ENCODE peak calls at places on chromosome 15, in six cellular contexts. One of them, this sample, is unnamed.

GRCh38 chr15:38818156-38818745 is 253.6 kb upstream of the RASGRP1 start:
- DNase-seq in fibroblast of pulmonary artery: no peak
- DNase-seq in heart right ventricle: no peak
- DNase-seq in transverse colon: no peak
- DNase-seq in kidney: no peak
- DNase-seq in AG10803: no peak
- DNase-seq in this sample: no peak

GRCh38 chr15:89899951-89900567 is 6.3 kb upstream of the AP3S2 start:
- DNase-seq in fibroblast of pulmonary artery: no peak
- DNase-seq in heart right ventricle: no peak
- DNase-seq in transverse colon: no peak
- DNase-seq in kidney: no peak
- DNase-seq in AG10803: no peak
- DNase-seq in this sample: no peak

GRCh38 chr15:68354923-68355322 is 77.0 kb downstream of the ITGA11 start:
- DNase-seq in fibroblast of pulmonary artery: peak
- DNase-seq in heart right ventricle: no peak
- DNase-seq in transverse colon: no peak
- DNase-seq in kidney: no peak
- DNase-seq in AG10803: peak
- DNase-seq in this sample: no peak

GRCh38 chr15:23690450-23690852 is 3.3 kb upstream of the NDN start:
- DNase-seq in fibroblast of pulmonary artery: peak
- DNase-seq in heart right ventricle: peak
- DNase-seq in transverse colon: peak
- DNase-seq in kidney: no peak
- DNase-seq in AG10803: peak
- DNase-seq in this sample: no peak

GRCh38 chr15:34855397-34855796 is 60.0 kb upstream of the ACTC1 start:
- DNase-seq in fibroblast of pulmonary artery: peak
- DNase-seq in heart right ventricle: no peak
- DNase-seq in transverse colon: no peak
- DNase-seq in kidney: no peak
- DNase-seq in AG10803: peak
- DNase-seq in this sample: no peak

GRCh38 chr15:95304116-95304873 is 1026.2 kb upstream of the NR2F2 start:
- DNase-seq in fibroblast of pulmonary artery: peak
- DNase-seq in heart right ventricle: no peak
- DNase-seq in transverse colon: no peak
- DNase-seq in kidney: no peak
- DNase-seq in AG10803: peak
- DNase-seq in this sample: no peak

GRCh38 chr15:62344806-62345539 is 179.9 kb upstream of the C2CD4B start:
- DNase-seq in fibroblast of pulmonary artery: peak
- DNase-seq in heart right ventricle: peak
- DNase-seq in transverse colon: peak
- DNase-seq in kidney: no peak
- DNase-seq in AG10803: peak
- DNase-seq in this sample: peak

GRCh38 chr15:63288778-63289378 is 11.5 kb downstream of the APH1B start:
- DNase-seq in fibroblast of pulmonary artery: peak
- DNase-seq in heart right ventricle: no peak
- DNase-seq in transverse colon: no peak
- DNase-seq in kidney: no peak
- DNase-seq in AG10803: peak
- DNase-seq in this sample: no peak

GRCh38 chr15:91100561-91101355 is 701 bp downstream of the SV2B start:
- DNase-seq in fibroblast of pulmonary artery: peak
- DNase-seq in heart right ventricle: no peak
- DNase-seq in transverse colon: no peak
- DNase-seq in kidney: no peak
- DNase-seq in AG10803: peak
- DNase-seq in this sample: no peak

GRCh38 chr15:31214158-31214863 is 112.3 kb upstream of the KLF13 start:
- DNase-seq in fibroblast of pulmonary artery: no peak
- DNase-seq in heart right ventricle: no peak
- DNase-seq in transverse colon: no peak
- DNase-seq in kidney: no peak
- DNase-seq in AG10803: no peak
- DNase-seq in this sample: no peak

GRCh38 chr15:51884517-51885236 is 55.2 kb downstream of the TMOD3 start:
- DNase-seq in fibroblast of pulmonary artery: peak
- DNase-seq in heart right ventricle: no peak
- DNase-seq in transverse colon: no peak
- DNase-seq in kidney: no peak
- DNase-seq in AG10803: peak
- DNase-seq in this sample: no peak

GRCh38 chr15:31197497-31198414 is 96.2 kb upstream of the TRPM1 start:
- DNase-seq in fibroblast of pulmonary artery: peak
- DNase-seq in heart right ventricle: peak
- DNase-seq in transverse colon: peak
- DNase-seq in kidney: peak
- DNase-seq in AG10803: no peak
- DNase-seq in this sample: peak

GRCh38 chr15:92521624-92522008 is 127.9 kb downstream of the ST8SIA2 start:
- DNase-seq in fibroblast of pulmonary artery: peak
- DNase-seq in heart right ventricle: peak
- DNase-seq in transverse colon: peak
- DNase-seq in kidney: no peak
- DNase-seq in AG10803: peak
- DNase-seq in this sample: peak

GRCh38 chr15:50166216-50166615 is 15.8 kb upstream of the SLC27A2 start:
- DNase-seq in fibroblast of pulmonary artery: peak
- DNase-seq in heart right ventricle: no peak
- DNase-seq in transverse colon: no peak
- DNase-seq in kidney: no peak
- DNase-seq in AG10803: peak
- DNase-seq in this sample: no peak

GRCh38 chr15:99438222-99438592 is 127.6 kb upstream of the MEF2A start:
- DNase-seq in fibroblast of pulmonary artery: no peak
- DNase-seq in heart right ventricle: no peak
- DNase-seq in transverse colon: no peak
- DNase-seq in kidney: peak
- DNase-seq in AG10803: no peak
- DNase-seq in this sample: peak

GRCh38 chr15:47990821-47991220 is 130.0 kb upstream of the SLC24A5 start:
- DNase-seq in fibroblast of pulmonary artery: no peak
- DNase-seq in heart right ventricle: no peak
- DNase-seq in transverse colon: no peak
- DNase-seq in kidney: no peak
- DNase-seq in AG10803: no peak
- DNase-seq in this sample: no peak

GRCh38 chr15:44435893-44436667 is 8.7 kb downstream of the CTDSPL2 start:
- DNase-seq in fibroblast of pulmonary artery: no peak
- DNase-seq in heart right ventricle: no peak
- DNase-seq in transverse colon: no peak
- DNase-seq in kidney: no peak
- DNase-seq in AG10803: no peak
- DNase-seq in this sample: no peak

GRCh38 chr15:42716125-42716524 is 20.8 kb downstream of the CDAN1 start:
- DNase-seq in fibroblast of pulmonary artery: no peak
- DNase-seq in heart right ventricle: no peak
- DNase-seq in transverse colon: no peak
- DNase-seq in kidney: no peak
- DNase-seq in AG10803: no peak
- DNase-seq in this sample: no peak
- H3K4me3 ChIP-seq in fibroblast of pulmonary artery: no peak
- H3K4me3 ChIP-seq in heart right ventricle: no peak
- H3K4me3 ChIP-seq in transverse colon: no peak
- H3K4me3 ChIP-seq in kidney: no peak
- H3K4me3 ChIP-seq in AG10803: no peak
- H3K4me3 ChIP-seq in this sample: no peak

GRCh38 chr15:30046414-30046813 is 36.3 kb upstream of the GOLGA8J start:
- DNase-seq in fibroblast of pulmonary artery: no peak
- DNase-seq in heart right ventricle: no peak
- DNase-seq in transverse colon: no peak
- DNase-seq in kidney: no peak
- DNase-seq in AG10803: no peak
- DNase-seq in this sample: no peak

GRCh38 chr15:30044377-30044776 is 38.4 kb upstream of the GOLGA8J start:
- DNase-seq in fibroblast of pulmonary artery: no peak
- DNase-seq in heart right ventricle: no peak
- DNase-seq in transverse colon: no peak
- DNase-seq in kidney: no peak
- DNase-seq in AG10803: no peak
- DNase-seq in this sample: no peak

GRCh38 chr15:30041868-30042267 is 40.9 kb upstream of the GOLGA8J start:
- DNase-seq in fibroblast of pulmonary artery: no peak
- DNase-seq in heart right ventricle: no peak
- DNase-seq in transverse colon: no peak
- DNase-seq in kidney: no peak
- DNase-seq in AG10803: no peak
- DNase-seq in this sample: no peak

GRCh38 chr15:30042556-30042955 is 40.2 kb upstream of the GOLGA8J start:
- DNase-seq in fibroblast of pulmonary artery: peak
- DNase-seq in heart right ventricle: no peak
- DNase-seq in transverse colon: no peak
- DNase-seq in kidney: no peak
- DNase-seq in AG10803: no peak
- DNase-seq in this sample: no peak

DNA sequence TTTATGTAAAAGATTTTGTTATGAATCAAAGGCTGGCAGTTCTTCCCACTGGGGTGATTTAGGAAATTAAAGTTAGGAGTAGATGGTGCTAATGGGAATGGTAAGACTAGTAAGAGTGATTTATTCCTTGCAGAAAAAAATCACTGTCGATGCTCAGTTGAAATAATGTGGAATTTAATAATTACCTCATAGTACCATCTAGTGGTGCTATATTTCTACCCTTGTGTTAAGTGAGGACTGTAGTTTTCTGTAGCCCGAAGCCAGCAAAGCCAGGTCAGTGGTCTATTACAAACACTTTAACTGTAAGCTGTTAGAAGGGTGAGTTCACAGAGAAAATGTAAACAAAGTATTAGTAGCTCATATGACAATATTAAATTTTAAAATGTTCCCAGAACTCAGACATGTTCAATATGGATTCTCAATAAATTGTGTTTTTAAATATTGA is 39.5 kb upstream of the GOLGA8J start:
- DNase-seq in fibroblast of pulmonary artery: peak
- DNase-seq in heart right ventricle: no peak
- DNase-seq in transverse colon: no peak
- DNase-seq in kidney: no peak
- DNase-seq in AG10803: peak
- DNase-seq in this sample: no peak
- TF ChIP-seq CTCF in fibroblast of pulmonary artery: peak
- TF ChIP-seq CTCF in heart right ventricle: peak
- TF ChIP-seq CTCF in transverse colon: peak
- TF ChIP-seq CTCF in kidney: peak
- TF ChIP-seq CTCF in AG10803: peak
- TF ChIP-seq CTCF in this sample: peak

GRCh38 chr15:58331562-58331902 is 100.3 kb upstream of the LIPC start:
- DNase-seq in fibroblast of pulmonary artery: no peak
- DNase-seq in heart right ventricle: no peak
- DNase-seq in transverse colon: no peak
- DNase-seq in kidney: no peak
- DNase-seq in AG10803: no peak
- DNase-seq in this sample: no peak
- H3K4me3 ChIP-seq in fibroblast of pulmonary artery: peak
- H3K4me3 ChIP-seq in heart right ventricle: no peak
- H3K4me3 ChIP-seq in transverse colon: no peak
- H3K4me3 ChIP-seq in kidney: peak
- H3K4me3 ChIP-seq in AG10803: no peak
- H3K4me3 ChIP-seq in this sample: no peak

GRCh38 chr15:49060710-49061483 is 14.7 kb upstream of the SECISBP2L start:
- DNase-seq in fibroblast of pulmonary artery: peak
- DNase-seq in heart right ventricle: no peak
- DNase-seq in transverse colon: no peak
- DNase-seq in kidney: no peak
- DNase-seq in AG10803: peak
- DNase-seq in this sample: no peak
- TF ChIP-seq CTCF in fibroblast of pulmonary artery: no peak
- TF ChIP-seq CTCF in heart right ventricle: no peak
- TF ChIP-seq CTCF in transverse colon: no peak
- TF ChIP-seq CTCF in kidney: no peak
- TF ChIP-seq CTCF in AG10803: peak
- TF ChIP-seq CTCF in this sample: no peak

GRCh38 chr15:60757831-60758570 is 279.1 kb upstream of the ICE2 start:
- DNase-seq in fibroblast of pulmonary artery: no peak
- DNase-seq in heart right ventricle: no peak
- DNase-seq in transverse colon: no peak
- DNase-seq in kidney: no peak
- DNase-seq in AG10803: no peak
- DNase-seq in this sample: no peak
- H3K4me3 ChIP-seq in fibroblast of pulmonary artery: no peak
- H3K4me3 ChIP-seq in heart right ventricle: no peak
- H3K4me3 ChIP-seq in transverse colon: no peak
- H3K4me3 ChIP-seq in kidney: no peak
- H3K4me3 ChIP-seq in AG10803: no peak
- H3K4me3 ChIP-seq in this sample: no peak

DNA sequence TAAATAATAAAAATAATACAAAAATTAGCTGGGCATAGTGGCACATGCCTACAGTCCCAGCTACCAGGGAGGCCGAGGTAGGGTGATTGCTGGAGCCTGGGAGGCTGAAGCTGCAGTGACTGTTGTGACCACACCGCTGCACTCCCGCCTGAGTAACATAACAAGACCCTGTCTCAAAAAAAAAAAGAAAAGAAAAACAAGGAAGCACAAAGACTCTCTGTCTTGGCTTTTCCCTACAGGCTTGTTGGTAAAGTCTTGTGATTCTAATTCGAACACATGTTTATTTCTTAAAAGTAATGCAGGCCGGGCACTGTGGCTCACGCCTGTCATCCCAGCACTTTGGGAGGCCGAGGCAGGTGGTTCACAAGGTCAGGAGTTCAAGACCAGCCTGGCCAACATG is 60.1 kb downstream of the CAPN3 start:
- DNase-seq in fibroblast of pulmonary artery: no peak
- DNase-seq in heart right ventricle: no peak
- DNase-seq in transverse colon: no peak
- DNase-seq in kidney: no peak
- DNase-seq in AG10803: no peak
- DNase-seq in this sample: no peak
- TF ChIP-seq CTCF in fibroblast of pulmonary artery: no peak
- TF ChIP-seq CTCF in heart right ventricle: no peak
- TF ChIP-seq CTCF in transverse colon: no peak
- TF ChIP-seq CTCF in kidney: no peak
- TF ChIP-seq CTCF in AG10803: no peak
- TF ChIP-seq CTCF in this sample: no peak